ENCODE peak calls at places on chromosomes 3 and 15, in seven cellular contexts. W, M, V, Q, S, L and Z are unnamed samples.

GRCh38 chr3:147361671-147362420 is 44.5 kb downstream of the ZIC4 start:
- DNase-seq in W (peak; percentile 71), M (peak; percentile 78), V (no peak), Q (peak; percentile 15), S (no peak), L (peak; percentile 61), Z (peak; percentile 56)

GRCh38 chr3:66431494-66431893 is 69.3 kb downstream of the LRIG1 start:
- DNase-seq in W (no peak), M (no peak), V (peak; percentile 90), Q (no peak), S (peak; percentile 95), L (no peak), Z (peak; percentile 91)

GRCh38 chr3:134542287-134542686 is 56.4 kb downstream of the CEP63 start:
- DNase-seq in W (no peak), M (no peak), V (no peak), Q (no peak), S (no peak), L (no peak), Z (no peak)

GRCh38 chr3:170584585-170585007 is 1.3 kb downstream of the SLC7A14 start:
- DNase-seq in W (peak; percentile 90), M (no peak), V (peak; percentile 66), Q (peak; percentile 73), S (peak; percentile 68), L (peak; percentile 85), Z (peak; percentile 67)

GRCh38 chr3:137770821-137771399 is 6.8 kb downstream of the SOX14 start:
- DNase-seq in W (no peak), M (no peak), V (no peak), Q (no peak), S (no peak), L (no peak), Z (no peak)

GRCh38 chr3:5799421-5799820 is 611.9 kb downstream of the EDEM1 start:
- DNase-seq in W (no peak), M (no peak), V (no peak), Q (no peak), S (no peak), L (no peak), Z (no peak)

GRCh38 chr3:121748638-121749275 is 784 bp downstream of the GOLGB1 start:
- DNase-seq in W (peak; percentile 77), M (peak; percentile 23), V (peak; percentile 41), Q (peak; percentile 75), S (peak; percentile 50), L (peak; percentile 77), Z (peak; percentile 21)

GRCh38 chr3:17424137-17424536 is 318.3 kb downstream of the TBC1D5 start:
- DNase-seq in W (no peak), M (no peak), V (peak; percentile 29), Q (no peak), S (peak; percentile 6), L (no peak), Z (no peak)

GRCh38 chr3:113124256-113124830 is 87.0 kb upstream of the BOC start:
- DNase-seq in W (no peak), M (no peak), V (no peak), Q (no peak), S (no peak), L (no peak), Z (no peak)

GRCh38 chr3:108552267-108553159 is 36.7 kb downstream of the CIP2A start:
- DNase-seq in W (peak; percentile 61), M (peak; percentile 59), V (peak; percentile 78), Q (peak; percentile 60), S (peak; percentile 56), L (no peak), Z (peak; percentile 38)

GRCh38 chr15:59701880-59702279 is 12.8 kb upstream of the BNIP2 start:
- DNase-seq in W (no peak), M (no peak), V (no peak), Q (peak; percentile 40), S (no peak), L (no peak), Z (no peak)

GRCh38 chr3:140093742-140094141 is 158.8 kb downstream of the CLSTN2 start:
- DNase-seq in W (peak; percentile 62), M (peak; percentile 68), V (peak; percentile 48), Q (peak; percentile 53), S (peak; percentile 46), L (no peak), Z (peak; percentile 14)

GRCh38 chr3:32395451-32395970 is 3.9 kb downstream of the CMTM7 start:
- DNase-seq in W (no peak), M (no peak), V (no peak), Q (no peak), S (no peak), L (no peak), Z (no peak)

GRCh38 chr3:95705786-95706418 is 1108.5 kb upstream of the EPHA6 start:
- DNase-seq in W (peak; percentile 59), M (no peak), V (no peak), Q (no peak), S (no peak), L (no peak), Z (no peak)

GRCh38 chr3:101037613-101038012 is 44.4 kb upstream of the ABI3BP start:
- DNase-seq in W (no peak), M (no peak), V (no peak), Q (no peak), S (no peak), L (no peak), Z (no peak)

GRCh38 chr15:89652131-89652530 is 3.1 kb downstream of the KIF7 start:
- DNase-seq in W (no peak), M (no peak), V (no peak), Q (no peak), S (no peak), L (no peak), Z (no peak)

GRCh38 chr3:176916777-176917176 is 280.5 kb downstream of the TBL1XR1 start:
- DNase-seq in W (peak; percentile 95), M (peak; percentile 54), V (no peak), Q (peak; percentile 93), S (no peak), L (no peak), Z (no peak)

GRCh38 chr15:85312925-85313324 is 67.5 kb upstream of the AKAP13 start:
- DNase-seq in W (no peak), M (no peak), V (peak; percentile 53), Q (no peak), S (peak; percentile 53), L (no peak), Z (peak; percentile 58)